ENCODE peak calls at places on chromosome 18, in eight cellular contexts. Y, X, G, R, S, A, V and U are unnamed samples.

GRCh38 chr18:79679552-79680099 is at the start of gene CTDP1:
- DNase-seq in Y (no peak), X (peak; percentile 81), G (peak; percentile 97), R (peak; percentile 92), S (peak; percentile 96), A (peak; percentile 98), V (peak; percentile 95), U (peak; percentile 96)

GRCh38 chr18:449374-449773 is 51.1 kb downstream of the COLEC12 start:
- DNase-seq in Y (no peak), X (peak; percentile 35), G (no peak), R (no peak), S (no peak), A (peak; percentile 39), V (peak; percentile 20), U (no peak)

GRCh38 chr18:3383381-3383915 is 66.5 kb upstream of the TGIF1 start:
- DNase-seq in Y (no peak), X (no peak), G (no peak), R (no peak), S (no peak), A (no peak), V (peak; percentile 72), U (no peak)

GRCh38 chr18:60471652-60472051 is 99.1 kb upstream of the MC4R start:
- DNase-seq in Y (no peak), X (no peak), G (no peak), R (peak; percentile 63), S (no peak), A (no peak), V (no peak), U (no peak)

GRCh38 chr18:79782566-79783308 is 15.0 kb upstream of the KCNG2 start:
- DNase-seq in Y (no peak), X (no peak), G (no peak), R (no peak), S (peak; percentile 52), A (no peak), V (no peak), U (peak; percentile 93)

GRCh38 chr18:42635378-42636048 is 480.0 kb downstream of the RIT2 start:
- DNase-seq in Y (no peak), X (no peak), G (no peak), R (no peak), S (no peak), A (no peak), V (no peak), U (no peak)

GRCh38 chr18:62878305-62878704 is 163.0 kb downstream of the PHLPP1 start:
- DNase-seq in Y (no peak), X (no peak), G (no peak), R (peak; percentile 59), S (no peak), A (no peak), V (no peak), U (no peak)

GRCh38 chr18:56884511-56884910 is 233.4 kb downstream of the WDR7 start:
- DNase-seq in Y (no peak), X (no peak), G (no peak), R (no peak), S (no peak), A (no peak), V (no peak), U (no peak)

GRCh38 chr18:3345885-3346284 is 84.0 kb downstream of the MYL12B start:
- DNase-seq in Y (no peak), X (no peak), G (no peak), R (no peak), S (peak; percentile 76), A (no peak), V (peak; percentile 77), U (no peak)

GRCh38 chr18:35756506-35757117 is 175.1 kb downstream of the GALNT1 start:
- DNase-seq in Y (no peak), X (peak; percentile 40), G (peak; percentile 66), R (peak; percentile 57), S (no peak), A (peak; percentile 74), V (peak; percentile 71), U (no peak)

GRCh38 chr18:48077291-48077690 is 146.8 kb upstream of the SMAD2 start:
- DNase-seq in Y (no peak), X (no peak), G (no peak), R (no peak), S (no peak), A (no peak), V (no peak), U (no peak)

GRCh38 chr18:61851940-61852451 is 40.8 kb downstream of the RNF152 start:
- DNase-seq in Y (no peak), X (no peak), G (no peak), R (peak; percentile 89), S (no peak), A (no peak), V (peak; percentile 56), U (no peak)

GRCh38 chr18:67476585-67476984 is 39.9 kb downstream of the DSEL start:
- DNase-seq in Y (peak; percentile 10), X (no peak), G (no peak), R (peak; percentile 20), S (no peak), A (no peak), V (peak; percentile 43), U (no peak)

GRCh38 chr18:36127866-36128845 is 984 bp downstream of the SLC39A6 start:
- DNase-seq in Y (no peak), X (no peak), G (peak; percentile 27), R (peak; percentile 23), S (no peak), A (peak; percentile 46), V (peak; percentile 46), U (no peak)

GRCh38 chr18:54112356-54112755 is 112.1 kb downstream of the MBD2 start:
- DNase-seq in Y (peak; percentile 50), X (no peak), G (no peak), R (peak; percentile 83), S (no peak), A (no peak), V (peak; percentile 4), U (no peak)

GRCh38 chr18:62324917-62325805 is at the start of gene TNFRSF11A:
- DNase-seq in Y (no peak), X (no peak), G (peak; percentile 94), R (no peak), S (no peak), A (peak; percentile 83), V (no peak), U (no peak)

GRCh38 chr18:7901657-7902056 is 334.5 kb downstream of the PTPRM start:
- DNase-seq in Y (no peak), X (no peak), G (no peak), R (no peak), S (no peak), A (no peak), V (peak; percentile 87), U (no peak)

GRCh38 chr18:3084206-3084605 is 71.3 kb upstream of the LPIN2 start:
- DNase-seq in Y (no peak), X (no peak), G (no peak), R (no peak), S (no peak), A (no peak), V (no peak), U (no peak)

GRCh38 chr18:77101410-77102245 is 31.0 kb downstream of the MBP start:
- DNase-seq in Y (peak; percentile 87), X (peak; percentile 89), G (peak; percentile 65), R (peak; percentile 96), S (peak; percentile 93), A (peak; percentile 72), V (peak; percentile 98), U (no peak)

GRCh38 chr18:13241083-13241892 is 22.7 kb downstream of the LDLRAD4 start:
- DNase-seq in Y (no peak), X (no peak), G (no peak), R (no peak), S (peak; percentile 53), A (no peak), V (no peak), U (no peak)

GRCh38 chr18:25921677-25922421 is 168.6 kb downstream of the SS18 start:
- DNase-seq in Y (no peak), X (peak; percentile 57), G (peak; percentile 73), R (peak; percentile 7), S (no peak), A (peak; percentile 10), V (peak; percentile 27), U (no peak)

GRCh38 chr18:25923193-25923592 is 167.2 kb downstream of the SS18 start:
- DNase-seq in Y (no peak), X (no peak), G (no peak), R (no peak), S (no peak), A (no peak), V (no peak), U (no peak)

GRCh38 chr18:25931126-25931525 is 159.3 kb downstream of the SS18 start:
- DNase-seq in Y (no peak), X (no peak), G (no peak), R (no peak), S (no peak), A (no peak), V (no peak), U (no peak)

DNA sequence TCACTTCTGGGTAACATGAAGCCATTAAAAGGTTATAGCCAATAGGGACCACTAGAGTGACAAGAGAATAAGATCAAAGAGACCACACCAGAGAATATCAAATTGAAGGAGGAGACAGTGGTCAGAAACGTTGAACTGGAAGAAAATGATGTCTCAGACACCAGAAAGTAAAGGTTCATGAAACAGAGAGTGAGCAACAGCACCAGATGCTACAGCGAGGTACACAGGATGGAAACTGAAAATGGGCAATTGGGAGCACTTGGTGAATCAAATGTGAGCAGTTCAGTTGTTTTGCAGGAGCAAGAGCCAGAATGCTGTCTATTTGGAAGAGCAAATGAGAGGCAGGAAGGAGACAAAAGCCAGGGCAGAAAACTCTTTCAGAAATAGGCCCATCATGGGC is 162.6 kb downstream of the SS18 start:
- DNase-seq in Y (no peak), X (no peak), G (no peak), R (no peak), S (no peak), A (no peak), V (no peak), U (no peak)
- TF ChIP-seq CTCF in Y (no peak), X (no peak), G (no peak), R (no peak), S (no peak), A (no peak), V (no peak), U (no peak)

DNA sequence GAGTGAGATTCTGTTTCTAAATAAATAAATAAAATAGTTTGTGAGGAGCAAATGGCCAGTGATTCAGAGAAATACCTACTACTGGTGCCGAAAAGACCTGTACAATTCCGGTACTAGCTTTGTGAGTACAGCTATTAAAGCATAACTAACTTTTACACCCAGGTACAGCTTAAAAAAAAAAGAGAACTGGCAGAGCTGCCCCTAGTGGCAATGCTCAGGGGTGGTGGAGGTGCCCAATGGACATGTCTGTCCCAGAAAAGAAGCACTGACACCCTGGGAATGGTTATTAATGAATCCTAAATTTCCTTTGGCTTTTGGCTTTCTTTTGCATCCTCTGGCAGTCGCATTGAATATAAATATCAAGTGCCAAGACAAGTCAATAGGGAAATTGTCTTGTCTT is 87.0 kb downstream of the LIPG start:
- DNase-seq in Y (no peak), X (peak; percentile 6), G (no peak), R (no peak), S (no peak), A (no peak), V (no peak), U (no peak)
- TF ChIP-seq CTCF in Y (no peak), X (peak; percentile 76), G (no peak), R (no peak), S (no peak), A (no peak), V (peak; percentile 7), U (peak; percentile 36)

GRCh38 chr18:1806884-1807615 is 764.3 kb downstream of the METTL4 start:
- DNase-seq in Y (no peak), X (no peak), G (no peak), R (no peak), S (no peak), A (no peak), V (no peak), U (no peak)
- TF ChIP-seq CTCF in Y (no peak), X (peak; percentile 11), G (no peak), R (no peak), S (no peak), A (no peak), V (no peak), U (no peak)

GRCh38 chr18:24230766-24231165 is 91.9 kb downstream of the CABYR start:
- DNase-seq in Y (no peak), X (no peak), G (no peak), R (no peak), S (no peak), A (no peak), V (no peak), U (no peak)
- TF ChIP-seq CTCF in Y (no peak), X (no peak), G (no peak), R (no peak), S (no peak), A (no peak), V (no peak), U (no peak)